ENCODE peak calls at places on chromosomes 12 and 14, in nine cellular contexts. G is glutamatergic neuron; K is activated T-cell treated with anti-CD3 and anti-CD28 coated beads, Interleukin-2, amount 50 U/mL, for 72 hours; N is stimulated activated CD4-positive, alpha-beta T cell treated with anti-CD3 and anti-CD28 coated beads, TNF-alpha, amount 100 ng/mL, for 1 hour; P is NCI-H1092; M is NCI-H2081; W is cerebellum; Z is MV-4-11; V is activated CD4-positive, CD25-positive, alpha-beta regulatory T cell treated with anti-CD3 and anti-CD28 coated beads, Interleukin-2, amount 50 U/mL, for 72 hours. Q is an unnamed sample.

GRCh38 chr12:89707992-89708792 is 446 bp downstream of the ATP2B1 start:
- DNase-seq in G (peak; percentile 59), K (peak; percentile 55), N (no peak), P (peak; percentile 7), M (no peak), W (no peak), Z (no peak), V (peak; percentile 60), Q (peak; percentile 45)

GRCh38 chr12:63420206-63420644 is 248.1 kb downstream of the DPY19L2 start:
- DNase-seq in G (peak; percentile 67), K (peak; percentile 26), N (no peak), P (peak; percentile 29), M (peak; percentile 90), W (no peak), Z (peak; percentile 78), V (no peak), Q (no peak)

GRCh38 chr14:32472512-32473472 is 143.7 kb downstream of the AKAP6 start:
- DNase-seq in G (no peak), K (no peak), N (no peak), P (peak; percentile 43), M (peak; percentile 0), W (peak; percentile 14), Z (no peak), V (no peak), Q (no peak)

GRCh38 chr12:49014547-49014946 is 4.0 kb downstream of the PRKAG1 start:
- DNase-seq in G (no peak), K (no peak), N (no peak), P (no peak), M (no peak), W (no peak), Z (peak; percentile 4), V (no peak), Q (no peak)

GRCh38 chr12:14317362-14318146 is 47.9 kb upstream of the ATF7IP start:
- DNase-seq in G (no peak), K (no peak), N (no peak), P (no peak), M (no peak), W (no peak), Z (no peak), V (no peak), Q (no peak)

GRCh38 chr12:76864791-76865400 is 13.9 kb downstream of the CSRP2 start:
- DNase-seq in G (no peak), K (no peak), N (no peak), P (no peak), M (no peak), W (no peak), Z (no peak), V (no peak), Q (no peak)

GRCh38 chr12:57483466-57483865 is 3.8 kb upstream of the ARHGAP9 start:
- DNase-seq in G (no peak), K (no peak), N (no peak), P (no peak), M (no peak), W (no peak), Z (no peak), V (no peak), Q (no peak)

GRCh38 chr12:97283297-97283696 is 179.3 kb upstream of the RMST start:
- DNase-seq in G (no peak), K (peak; percentile 11), N (no peak), P (no peak), M (no peak), W (no peak), Z (no peak), V (no peak), Q (no peak)

GRCh38 chr12:24505366-24506025 is 443.4 kb downstream of the BCAT1 start:
- DNase-seq in G (no peak), K (no peak), N (no peak), P (no peak), M (no peak), W (no peak), Z (no peak), V (no peak), Q (no peak)

GRCh38 chr14:57533214-57533613 is 39.6 kb upstream of the CCDC198 start:
- DNase-seq in G (peak; percentile 24), K (peak; percentile 3), N (no peak), P (no peak), M (peak; percentile 23), W (peak; percentile 20), Z (no peak), V (no peak), Q (no peak)

GRCh38 chr12:105983622-105984325 is 155.0 kb downstream of the NUAK1 start:
- DNase-seq in G (no peak), K (no peak), N (no peak), P (no peak), M (no peak), W (no peak), Z (no peak), V (no peak), Q (no peak)

GRCh38 chr14:96501383-96501745 is 818 bp upstream of the PAPOLA start:
- DNase-seq in G (no peak), K (no peak), N (no peak), P (no peak), M (no peak), W (no peak), Z (no peak), V (no peak), Q (no peak)

GRCh38 chr12:11941601-11942360 is 129.0 kb upstream of the BCL2L14 start:
- DNase-seq in G (no peak), K (no peak), N (no peak), P (no peak), M (no peak), W (no peak), Z (no peak), V (no peak), Q (no peak)

GRCh38 chr12:93857917-93858513 is 180.8 kb downstream of the CRADD start:
- DNase-seq in G (no peak), K (no peak), N (no peak), P (no peak), M (no peak), W (no peak), Z (no peak), V (no peak), Q (no peak)

GRCh38 chr14:88166616-88167015 is 156.5 kb downstream of the KCNK10 start:
- DNase-seq in G (no peak), K (no peak), N (no peak), P (no peak), M (no peak), W (no peak), Z (no peak), V (no peak), Q (no peak)

GRCh38 chr12:26403601-26404000 is 208.2 kb downstream of the SSPN start:
- DNase-seq in G (no peak), K (no peak), N (no peak), P (no peak), M (no peak), W (no peak), Z (no peak), V (no peak), Q (no peak)

GRCh38 chr14:101061411-101062064 is 158.0 kb upstream of the RTL1 start:
- DNase-seq in G (peak; percentile 8), K (no peak), N (no peak), P (no peak), M (no peak), W (no peak), Z (no peak), V (no peak), Q (peak; percentile 40)

GRCh38 chr12:212799-213526 is 994 bp downstream of the SLC6A12 start:
- DNase-seq in G (no peak), K (no peak), N (no peak), P (no peak), M (no peak), W (no peak), Z (no peak), V (no peak), Q (no peak)